ENCODE peak calls at places on chromosomes 3 and 15, in five cellular contexts. One of them, this sample, is unnamed.

GRCh38 chr15:62407216-62407615 is 242.1 kb upstream of the C2CD4B start:
- DNase-seq in A549: no peak
- DNase-seq in uterus: no peak
- DNase-seq in NCI-H146: no peak
- DNase-seq in iPS-NIHi11: no peak
- DNase-seq in this sample: no peak

GRCh38 chr15:48536681-48537091 is 108.8 kb downstream of the FBN1 start:
- DNase-seq in NCI-H146: no peak
- DNase-seq in uterus: no peak
- DNase-seq in A549: no peak
- DNase-seq in iPS-NIHi11: no peak
- DNase-seq in this sample: no peak

GRCh38 chr3:112734171-112734570 is 93.2 kb upstream of the CCDC80 start:
- DNase-seq in A549: no peak
- DNase-seq in iPS-NIHi11: no peak
- DNase-seq in NCI-H146: no peak
- DNase-seq in uterus: no peak
- DNase-seq in this sample: no peak

GRCh38 chr3:19757773-19758172 is 176.2 kb downstream of the EFHB start:
- DNase-seq in uterus: no peak
- DNase-seq in NCI-H146: no peak
- DNase-seq in iPS-NIHi11: no peak
- DNase-seq in A549: no peak
- DNase-seq in this sample: no peak

GRCh38 chr15:84824260-84824690 is 7.1 kb downstream of the ALPK3 start:
- DNase-seq in A549: no peak
- DNase-seq in iPS-NIHi11: no peak
- DNase-seq in NCI-H146: no peak
- DNase-seq in uterus: peak; percentile 82
- DNase-seq in this sample: peak; percentile 51

GRCh38 chr15:40190591-40190990 is 29.7 kb downstream of the BUB1B start:
- DNase-seq in uterus: no peak
- DNase-seq in iPS-NIHi11: no peak
- DNase-seq in NCI-H146: no peak
- DNase-seq in A549: peak; percentile 3
- DNase-seq in this sample: no peak

GRCh38 chr3:169694117-169694516 is 30.6 kb upstream of the MECOM start:
- DNase-seq in NCI-H146: no peak
- DNase-seq in uterus: no peak
- DNase-seq in iPS-NIHi11: peak; percentile 68
- DNase-seq in A549: no peak
- DNase-seq in this sample: no peak

GRCh38 chr3:196144383-196145105 is 62.7 kb upstream of the TFRC start:
- DNase-seq in A549: no peak
- DNase-seq in iPS-NIHi11: no peak
- DNase-seq in uterus: no peak
- DNase-seq in NCI-H146: no peak
- DNase-seq in this sample: no peak

GRCh38 chr3:169813757-169814517 is 1.2 kb upstream of the LRRC34 start:
- DNase-seq in A549: no peak
- DNase-seq in uterus: no peak
- DNase-seq in NCI-H146: peak; percentile 88
- DNase-seq in iPS-NIHi11: peak; percentile 27
- DNase-seq in this sample: no peak

This sample was measured in left cardiac atrium.